ENCODE peak calls at places on chromosomes 5 and 9, in five cellular contexts. B is kidney glomerular epithelial cell, S is upper lobe of right lung, J is SK-N-DZ, M is nephron progenitor cell. C is an unnamed sample.

GRCh38 chr9:120366646-120367019 is 213.3 kb downstream of the CDK5RAP2 start:
- DNase-seq in B (peak; percentile 93), S (no peak), M (no peak), J (no peak), C (no peak)

GRCh38 chr9:15293727-15294405 is 13.2 kb downstream of the TTC39B start:
- DNase-seq in J (no peak), S (no peak), M (no peak), B (peak; percentile 11), C (no peak)

GRCh38 chr5:127960126-127960744 is 123.3 kb upstream of the SLC12A2 start:
- DNase-seq in B (no peak), S (no peak), J (no peak), M (no peak), C (no peak)

GRCh38 chr5:12217039-12217438 is 312.8 kb upstream of the CTNND2 start:
- DNase-seq in S (no peak), M (no peak), B (no peak), J (no peak), C (no peak)

GRCh38 chr5:128380324-128380723 is 157.7 kb downstream of the FBN2 start:
- DNase-seq in J (no peak), S (no peak), M (peak; percentile 11), B (no peak), C (no peak)

GRCh38 chr9:106921341-106921899 is 58.5 kb downstream of the ZNF462 start:
- DNase-seq in B (peak; percentile 52), M (peak; percentile 5), J (peak; percentile 89), S (no peak), C (no peak)

GRCh38 chr5:132487095-132487428 is 3.5 kb downstream of the IRF1 start:
- DNase-seq in M (no peak), B (no peak), J (no peak), S (peak; percentile 40), C (no peak)

GRCh38 chr5:34597034-34597433 is 59.1 kb upstream of the RAI14 start:
- DNase-seq in M (no peak), B (no peak), J (no peak), S (no peak), C (no peak)

GRCh38 chr9:133269537-133270357 is 5.3 kb downstream of the ABO start:
- DNase-seq in S (no peak), B (peak; percentile 3), M (no peak), J (no peak), C (no peak)

GRCh38 chr5:74009502-74009901 is 383.5 kb downstream of the ARHGEF28 start:
- DNase-seq in S (no peak), B (no peak), J (no peak), M (no peak), C (no peak)

GRCh38 chr9:109088221-109088620 is 31.5 kb downstream of the TMEM245 start:
- DNase-seq in S (no peak), M (no peak), B (no peak), J (no peak), C (no peak)

GRCh38 chr9:91857291-91857781 is 92.7 kb downstream of the ROR2 start:
- DNase-seq in B (no peak), J (no peak), S (no peak), M (peak; percentile 71), C (peak; percentile 40)

GRCh38 chr5:151022511-151023018 is 2.2 kb downstream of the GPX3 start:
- DNase-seq in M (no peak), S (no peak), B (peak; percentile 56), J (no peak), C (no peak)

GRCh38 chr5:133124891-133125290 is 73.1 kb downstream of the HSPA4 start:
- DNase-seq in J (no peak), B (no peak), S (no peak), M (no peak), C (no peak)

GRCh38 chr5:101943784-101944183 is 352.3 kb downstream of the SLCO4C1 start:
- DNase-seq in M (no peak), S (no peak), J (no peak), B (no peak), C (no peak)